ENCODE peak calls at places on chromosomes 4 and X, in six cellular contexts. T is adipocyte, O is stomach, I is prostate gland, M is HFF-Myc, G is retina. K is an unnamed sample.

GRCh38 chr4:165192500-165192898 is 14.9 kb upstream of the KLHL2 start:
- DNase-seq in T (no peak), O (no peak), I (no peak), M (no peak), G (no peak), K (no peak)

GRCh38 chrX:134544614-134545255 is 84.8 kb downstream of the HPRT1 start:
- DNase-seq in T (no peak), O (peak), I (no peak), M (no peak), G (peak), K (no peak)

GRCh38 chr4:71461422-71461821 is 122.6 kb downstream of the SLC4A4 start:
- DNase-seq in T (no peak), O (no peak), I (no peak), M (no peak), G (no peak), K (no peak)

GRCh38 chr4:169070071-169070894 is 60.2 kb upstream of the CBR4 start:
- DNase-seq in T (peak), O (peak), I (peak), M (peak), G (peak), K (no peak)

GRCh38 chr4:111937368-111937767 is 207.9 kb upstream of the FAM241A start:
- DNase-seq in T (peak), O (no peak), I (no peak), M (no peak), G (no peak), K (no peak)

GRCh38 chr4:186137193-186137792 is 32.8 kb downstream of the FAM149A start:
- DNase-seq in T (peak), O (no peak), I (no peak), M (no peak), G (peak), K (no peak)

GRCh38 chr4:78529569-78530209 is 21.9 kb upstream of the ANXA3 start:
- DNase-seq in T (peak), O (no peak), I (no peak), M (no peak), G (no peak), K (no peak)

GRCh38 chr4:65021737-65022136 is 612.5 kb upstream of the TECRL start:
- DNase-seq in T (no peak), O (no peak), I (no peak), M (no peak), G (no peak), K (no peak)

GRCh38 chr4:169243808-169244207 is 26.9 kb downstream of the SH3RF1 start:
- DNase-seq in T (peak), O (no peak), I (no peak), M (no peak), G (no peak), K (no peak)

GRCh38 chr4:168868044-168868855 is 141.8 kb downstream of the CBR4 start:
- DNase-seq in T (peak), O (no peak), I (no peak), M (peak), G (no peak), K (no peak)

GRCh38 chrX:130097507-130098201 is 12.6 kb downstream of the ELF4 start:
- DNase-seq in T (no peak), O (peak), I (no peak), M (no peak), G (no peak), K (peak)

GRCh38 chr4:101345596-101346311 is 1.6 kb downstream of the PPP3CA start:
- DNase-seq in T (peak), O (peak), I (peak), M (no peak), G (peak), K (peak)

GRCh38 chrX:35166023-35166422 is 223.4 kb downstream of the FAM47B start:
- DNase-seq in T (no peak), O (no peak), I (no peak), M (no peak), G (peak), K (no peak)

GRCh38 chr4:158754385-158755180 is 14.2 kb upstream of the FNIP2 start:
- DNase-seq in T (peak), O (no peak), I (no peak), M (no peak), G (no peak), K (no peak)

GRCh38 chr4:107643021-107643420 is 77.0 kb downstream of the PAPSS1 start:
- DNase-seq in T (peak), O (no peak), I (no peak), M (no peak), G (no peak), K (no peak)

GRCh38 chr4:32025840-32026459 is 1305.8 kb downstream of the PCDH7 start:
- DNase-seq in T (peak), O (no peak), I (no peak), M (no peak), G (peak), K (no peak)

GRCh38 chrX:40152706-40153334 is 55.1 kb upstream of the BCOR start:
- DNase-seq in T (peak), O (peak), I (peak), M (no peak), G (peak), K (peak)

GRCh38 chrX:39222361-39223113 is 421.3 kb downstream of the MID1IP1 start:
- DNase-seq in T (no peak), O (no peak), I (no peak), M (no peak), G (no peak), K (no peak)

K was measured in GF-D8.